ENCODE peak calls at places on chromosomes 13 and 19, in six cellular contexts. M, J, Y, S, U and Z are unnamed samples.

GRCh38 chr13:98581971-98582702 is 5.2 kb upstream of the STK24 start:
- DNase-seq in M (no peak), J (no peak), Y (no peak), S (no peak), U (no peak), Z (no peak)

GRCh38 chr13:42992585-42993122 is 613 bp upstream of the EPSTI1 start:
- DNase-seq in M (no peak), J (no peak), Y (no peak), S (no peak), U (no peak), Z (no peak)

GRCh38 chr13:113863511-113864302 is at the start of gene GAS6:
- DNase-seq in M (no peak), J (peak), Y (no peak), S (no peak), U (no peak), Z (no peak)

GRCh38 chr13:73337511-73337910 is 278.7 kb downstream of the KLF5 start:
- DNase-seq in M (no peak), J (no peak), Y (no peak), S (no peak), U (no peak), Z (no peak)

GRCh38 chr19:6216996-6217751 is 62.6 kb downstream of the MLLT1 start:
- DNase-seq in M (no peak), J (peak), Y (no peak), S (no peak), U (no peak), Z (no peak)

GRCh38 chr13:40247845-40248244 is 418.6 kb downstream of the FOXO1 start:
- DNase-seq in M (no peak), J (no peak), Y (no peak), S (no peak), U (no peak), Z (no peak)

GRCh38 chr19:55160128-55160985 is 2.8 kb upstream of the TNNI3 start:
- DNase-seq in M (no peak), J (peak), Y (no peak), S (peak), U (peak), Z (no peak)

GRCh38 chr19:52237771-52238400 is 31.5 kb upstream of the ZNF766 start:
- DNase-seq in M (no peak), J (no peak), Y (peak), S (peak), U (peak), Z (peak)

GRCh38 chr13:48000559-48001126 is 430 bp downstream of the SUCLA2 start:
- DNase-seq in M (no peak), J (no peak), Y (no peak), S (no peak), U (no peak), Z (no peak)

GRCh38 chr19:2424686-2425621 is 2.4 kb downstream of the TIMM13 start:
- DNase-seq in M (no peak), J (peak), Y (peak), S (no peak), U (no peak), Z (no peak)

GRCh38 chr19:18468517-18468916 is 30.6 kb upstream of the ISYNA1 start:
- DNase-seq in M (no peak), J (no peak), Y (no peak), S (no peak), U (no peak), Z (no peak)

GRCh38 chr13:79582896-79583295 is 101.9 kb downstream of the NDFIP2 start:
- DNase-seq in M (no peak), J (no peak), Y (no peak), S (no peak), U (no peak), Z (no peak)

GRCh38 chr19:47309038-47309437 is 623 bp upstream of the C5AR1 start:
- DNase-seq in M (no peak), J (no peak), Y (no peak), S (no peak), U (no peak), Z (no peak)

GRCh38 chr13:78759704-78760103 is 100.7 kb upstream of the OBI1 start:
- DNase-seq in M (no peak), J (no peak), Y (no peak), S (no peak), U (no peak), Z (no peak)

GRCh38 chr19:15557223-15557622 is 48.9 kb downstream of the CYP4F22 start:
- DNase-seq in M (no peak), J (no peak), Y (no peak), S (no peak), U (no peak), Z (no peak)

GRCh38 chr19:2123682-2124387 is 27.1 kb downstream of the IZUMO4 start:
- DNase-seq in M (no peak), J (no peak), Y (no peak), S (no peak), U (no peak), Z (no peak)

GRCh38 chr19:32876236-32876918 is 6.8 kb upstream of the SLC7A9 start:
- DNase-seq in M (no peak), J (no peak), Y (no peak), S (no peak), U (no peak), Z (no peak)

GRCh38 chr13:98171806-98172569 is 5.1 kb downstream of the RNF113B start:
- DNase-seq in M (no peak), J (no peak), Y (no peak), S (no peak), U (no peak), Z (no peak)

GRCh38 chr13:44237276-44237767 is 136.3 kb upstream of the SERP2 start:
- DNase-seq in M (no peak), J (peak), Y (peak), S (no peak), U (no peak), Z (peak)

GRCh38 chr13:92573467-92574057 is 653.0 kb upstream of the GPC6 start:
- DNase-seq in M (no peak), J (no peak), Y (no peak), S (no peak), U (no peak), Z (no peak)

GRCh38 chr13:50740052-50740741 is 103.3 kb downstream of the DLEU7 start:
- DNase-seq in M (no peak), J (no peak), Y (no peak), S (no peak), U (no peak), Z (no peak)

GRCh38 chr13:36904219-36904618 is 15.8 kb downstream of the SMAD9 start:
- DNase-seq in M (no peak), J (no peak), Y (no peak), S (no peak), U (no peak), Z (no peak)

GRCh38 chr19:16901491-16902175 is 12.8 kb downstream of the F2RL3 start:
- DNase-seq in M (no peak), J (no peak), Y (no peak), S (no peak), U (no peak), Z (no peak)

GRCh38 chr19:46654621-46655152 is 6.3 kb downstream of the DACT3 start:
- DNase-seq in M (no peak), J (peak), Y (no peak), S (no peak), U (no peak), Z (no peak)

GRCh38 chr19:17831419-17831888 is 10.1 kb upstream of the INSL3 start:
- DNase-seq in M (no peak), J (no peak), Y (no peak), S (no peak), U (no peak), Z (no peak)

GRCh38 chr13:107407074-107407473 is 808.3 kb downstream of the LIG4 start:
- DNase-seq in M (no peak), J (no peak), Y (no peak), S (no peak), U (no peak), Z (no peak)

GRCh38 chr13:26583662-26584061 is 26.2 kb downstream of the WASF3 start:
- DNase-seq in M (no peak), J (no peak), Y (no peak), S (no peak), U (no peak), Z (no peak)